ENCODE peak calls at places on chromosomes 16 and 17, in eight cellular contexts. K is T-helper 1 cell; Y is CD4-positive, alpha-beta memory T cell; Q is H9; M is fibroblast of pulmonary artery; Z is NCI-H774; T is GM13977; S is stimulated activated CD4-positive, alpha-beta T cell treated with anti-CD3 and anti-CD28 coated beads, Interleukin-1b, Interleukin-23, amount 100 ng/mL, for 1 hour. W is an unnamed sample.

GRCh38 chr16:12507366-12507765 is 296.3 kb downstream of the CPPED1 start:
- DNase-seq in K (no peak), Y (no peak), Q (no peak), M (no peak), Z (no peak), T (no peak), S (no peak), W (no peak)

GRCh38 chr17:66717680-66718079 is 117.2 kb upstream of the CACNG5 start:
- DNase-seq in K (no peak), Y (no peak), Q (peak; percentile 48), M (no peak), Z (no peak), T (peak; percentile 28), S (no peak), W (no peak)

GRCh38 chr17:37779554-37779953 is 34.7 kb upstream of the HNF1B start:
- DNase-seq in K (no peak), Y (no peak), Q (no peak), M (peak; percentile 60), Z (no peak), T (no peak), S (no peak), W (no peak)

GRCh38 chr16:69567031-69567680 is 1.4 kb downstream of the NFAT5 start:
- DNase-seq in K (no peak), Y (peak; percentile 25), Q (peak; percentile 39), M (no peak), Z (no peak), T (peak; percentile 45), S (no peak), W (no peak)

GRCh38 chr17:78803161-78803845 is 21.2 kb upstream of the CYTH1 start:
- DNase-seq in K (no peak), Y (peak; percentile 52), Q (no peak), M (no peak), Z (no peak), T (no peak), S (no peak), W (no peak)

GRCh38 chr17:43791589-43791988 is 11.4 kb downstream of the CFAP97D1 start:
- DNase-seq in K (no peak), Y (peak; percentile 9), Q (peak; percentile 52), M (peak; percentile 58), Z (peak; percentile 24), T (no peak), S (no peak), W (peak; percentile 79)

GRCh38 chr17:7650509-7651096 is at the start of gene ATP1B2:
- DNase-seq in K (peak; percentile 68), Y (peak; percentile 63), Q (peak; percentile 98), M (peak; percentile 31), Z (peak; percentile 9), T (peak; percentile 89), S (peak; percentile 47), W (peak; percentile 20)

GRCh38 chr16:57029161-57030160 is 40.1 kb downstream of the NLRC5 start:
- DNase-seq in K (no peak), Y (no peak), Q (no peak), M (peak; percentile 48), Z (no peak), T (no peak), S (no peak), W (no peak)

GRCh38 chr17:17060001-17060929 is 18.0 kb downstream of the MPRIP start:
- DNase-seq in K (no peak), Y (no peak), Q (peak; percentile 24), M (no peak), Z (no peak), T (no peak), S (no peak), W (no peak)

GRCh38 chr17:28174352-28175046 is 132.0 kb downstream of the NLK start:
- DNase-seq in K (no peak), Y (peak; percentile 31), Q (no peak), M (no peak), Z (no peak), T (peak; percentile 23), S (no peak), W (no peak)

GRCh38 chr17:82702161-82702932 is 3.8 kb upstream of the RAB40B start:
- DNase-seq in K (no peak), Y (no peak), Q (peak; percentile 32), M (no peak), Z (no peak), T (no peak), S (no peak), W (no peak)

GRCh38 chr17:56570199-56570598 is 23.3 kb upstream of the NOG start:
- DNase-seq in K (no peak), Y (no peak), Q (no peak), M (no peak), Z (no peak), T (no peak), S (no peak), W (no peak)

GRCh38 chr17:5793157-5793556 is 208.8 kb upstream of the NLRP1 start:
- DNase-seq in K (no peak), Y (no peak), Q (no peak), M (no peak), Z (no peak), T (no peak), S (no peak), W (no peak)

GRCh38 chr17:64741924-64742670 is 80.0 kb upstream of the SMURF2 start:
- DNase-seq in K (no peak), Y (no peak), Q (no peak), M (peak; percentile 77), Z (no peak), T (no peak), S (no peak), W (no peak)